ENCODE peak calls at places on chromosome 3, in eight cellular contexts. W, V, K, J, C, E, D and B are unnamed samples.

GRCh38 chr3:59212128-59212764 is 162.4 kb upstream of the CFAP20DC start:
- DNase-seq in K (no peak), V (no peak), E (peak; percentile 15), W (no peak), C (no peak), D (no peak), J (no peak), B (peak; percentile 60)

GRCh38 chr3:160564949-160565441 is 376 bp downstream of the KPNA4 start:
- DNase-seq in V (no peak), W (peak; percentile 59), D (peak; percentile 90), J (peak; percentile 66), K (peak; percentile 76), C (peak; percentile 6), E (no peak), B (peak; percentile 51)

GRCh38 chr3:195187609-195188529 is 83.1 kb downstream of the XXYLT1 start:
- DNase-seq in C (no peak), K (no peak), E (peak; percentile 64), W (no peak), J (no peak), D (no peak), V (no peak), B (peak; percentile 76)

GRCh38 chr3:98657429-98657828 is 64.0 kb upstream of the CPOX start:
- DNase-seq in V (no peak), E (no peak), J (peak; percentile 30), C (no peak), K (peak; percentile 56), D (peak; percentile 73), W (peak; percentile 20), B (no peak)

GRCh38 chr3:169264711-169265110 is 398.8 kb downstream of the MECOM start:
- DNase-seq in W (no peak), D (peak; percentile 59), V (no peak), J (no peak), K (no peak), C (peak; percentile 80), E (no peak), B (peak; percentile 44)

GRCh38 chr3:171710359-171710758 is 99.9 kb downstream of the PLD1 start:
- DNase-seq in W (no peak), J (no peak), K (no peak), D (no peak), C (no peak), V (no peak), E (no peak), B (no peak)

GRCh38 chr3:79765854-79766253 is 1.9 kb downstream of the ROBO1 start:
- DNase-seq in K (no peak), E (no peak), V (no peak), W (no peak), D (no peak), J (no peak), C (no peak), B (no peak)

GRCh38 chr3:174023445-174023844 is 625.9 kb downstream of the NLGN1 start:
- DNase-seq in C (peak; percentile 5), E (no peak), K (no peak), W (no peak), D (no peak), V (no peak), J (no peak), B (peak; percentile 21)

GRCh38 chr3:123648696-123649405 is 64.0 kb upstream of the HACD2 start:
- DNase-seq in V (no peak), W (no peak), E (no peak), K (no peak), D (no peak), C (no peak), J (no peak), B (no peak)

GRCh38 chr3:185268194-185268809 is 14.5 kb upstream of the EHHADH start:
- DNase-seq in J (no peak), D (no peak), W (no peak), K (no peak), C (no peak), E (no peak), V (no peak), B (no peak)

GRCh38 chr3:42702982-42703694 is 540 bp upstream of the HHATL start:
- DNase-seq in W (no peak), V (no peak), E (no peak), K (no peak), C (no peak), J (no peak), D (peak; percentile 28), B (no peak)

GRCh38 chr3:128480717-128481437 is 12.1 kb downstream of the GATA2 start:
- DNase-seq in W (no peak), D (peak; percentile 51), J (no peak), E (no peak), C (no peak), V (no peak), K (no peak), B (no peak)

GRCh38 chr3:126465928-126466564 is 9.6 kb downstream of the ZXDC start:
- DNase-seq in D (peak; percentile 67), K (no peak), C (no peak), V (no peak), E (no peak), J (no peak), W (no peak), B (no peak)

GRCh38 chr3:8239718-8240698 is 261.6 kb upstream of the LMCD1 start:
- DNase-seq in C (peak; percentile 7), D (no peak), V (no peak), W (peak; percentile 10), K (no peak), J (no peak), E (peak; percentile 33), B (peak; percentile 59)

GRCh38 chr3:171142985-171143384 is 116.5 kb upstream of the SLC2A2 start:
- DNase-seq in J (no peak), C (no peak), W (no peak), K (no peak), E (no peak), V (no peak), D (no peak), B (peak; percentile 46)

GRCh38 chr3:180980612-180981011 is 8.9 kb downstream of the DNAJC19 start:
- DNase-seq in C (no peak), E (no peak), W (no peak), D (no peak), K (no peak), V (no peak), J (no peak), B (peak; percentile 64)

GRCh38 chr3:160112481-160112880 is 112.7 kb upstream of the C3orf80 start:
- DNase-seq in J (no peak), D (no peak), V (no peak), E (no peak), C (no peak), K (no peak), W (no peak), B (no peak)

GRCh38 chr3:128935922-128936321 is 56.5 kb downstream of the ACAD9 start:
- DNase-seq in C (no peak), J (no peak), V (no peak), E (no peak), W (no peak), K (no peak), D (no peak), B (no peak)

GRCh38 chr3:12356175-12356574 is 67.3 kb downstream of the PPARG start:
- DNase-seq in D (no peak), V (no peak), J (no peak), K (no peak), C (peak; percentile 0), W (no peak), E (no peak), B (no peak)

GRCh38 chr3:76949462-76949861 is 90.4 kb upstream of the ROBO2 start:
- DNase-seq in E (no peak), D (no peak), K (no peak), C (no peak), J (no peak), V (no peak), W (no peak), B (no peak)

GRCh38 chr3:3552741-3553140 is 246.5 kb upstream of the LRRN1 start:
- DNase-seq in V (no peak), E (no peak), D (no peak), K (no peak), W (no peak), C (no peak), J (no peak), B (no peak)

GRCh38 chr3:145807990-145808389 is 353.0 kb downstream of the PLOD2 start:
- DNase-seq in J (no peak), D (peak; percentile 41), W (no peak), V (no peak), E (no peak), K (no peak), C (no peak), B (peak; percentile 6)

GRCh38 chr3:13548696-13549512 is at the start of gene FBLN2:
- DNase-seq in V (no peak), W (no peak), K (peak; percentile 55), J (no peak), E (no peak), C (no peak), D (peak; percentile 91), B (no peak)

GRCh38 chr3:195580733-195581443 is 2.9 kb downstream of the APOD start:
- DNase-seq in V (no peak), D (no peak), W (no peak), C (no peak), J (no peak), K (no peak), E (no peak), B (peak; percentile 65)

GRCh38 chr3:158770254-158771017 is 31.4 kb upstream of the MFSD1 start:
- DNase-seq in V (no peak), W (no peak), D (no peak), E (no peak), J (no peak), K (no peak), C (peak; percentile 27), B (peak; percentile 93)

GRCh38 chr3:177567833-177568232 is 370.6 kb upstream of the TBL1XR1 start:
- DNase-seq in J (no peak), E (no peak), K (no peak), W (no peak), D (no peak), C (no peak), V (no peak), B (no peak)

GRCh38 chr3:126351086-126351770 is 6.0 kb downstream of the KLF15 start:
- DNase-seq in J (no peak), V (peak; percentile 9), W (no peak), C (no peak), K (peak; percentile 8), E (no peak), D (no peak), B (no peak)

GRCh38 chr3:171615742-171616141 is 155.5 kb upstream of the TNIK start:
- DNase-seq in K (no peak), D (no peak), C (no peak), W (no peak), E (no peak), V (no peak), J (no peak), B (peak; percentile 11)

GRCh38 chr3:115823083-115823482 is 199.8 kb downstream of the GAP43 start:
- DNase-seq in W (no peak), J (no peak), E (no peak), D (no peak), C (no peak), K (no peak), V (no peak), B (no peak)

GRCh38 chr3:39378092-39378491 is 5.1 kb upstream of the SLC25A38 start:
- DNase-seq in D (no peak), E (no peak), J (peak; percentile 37), V (no peak), W (peak; percentile 62), K (no peak), C (no peak), B (peak; percentile 18)

GRCh38 chr3:104279617-104280016 is 1087.1 kb upstream of the ALCAM start:
- DNase-seq in W (no peak), C (no peak), V (no peak), K (no peak), E (peak; percentile 0), J (no peak), D (no peak), B (peak; percentile 50)

GRCh38 chr3:64888840-64889239 is 201.0 kb upstream of the ADAMTS9 start:
- DNase-seq in V (no peak), E (no peak), J (no peak), W (no peak), C (no peak), D (no peak), K (no peak), B (peak; percentile 27)

GRCh38 chr3:62229908-62230307 is 143.4 kb downstream of the FEZF2 start:
- DNase-seq in K (no peak), C (no peak), V (no peak), D (no peak), W (no peak), J (no peak), E (peak; percentile 4), B (no peak)

GRCh38 chr3:29822051-29822450 is 541.2 kb downstream of the RBMS3 start:
- DNase-seq in K (no peak), V (no peak), W (no peak), E (peak; percentile 15), C (no peak), J (no peak), D (no peak), B (peak; percentile 86)